ENCODE peak calls at places on chromosomes 2 and 18, in four cellular contexts. A is CD8-positive, alpha-beta memory T cell; M is mesenchymal stem cell; U is sigmoid colon. K is an unnamed sample.
A peak's percentile ranks its signal among the peaks of the same experiment; 100 is the strongest.

GRCh38 chr2:79292231-79292785 is 132.8 kb upstream of the REG3A start:
- DNase-seq in M (no peak), U (no peak), A (no peak), K (no peak)

GRCh38 chr2:46163804-46164569 is 133.2 kb upstream of the EPAS1 start:
- DNase-seq in U (no peak), A (no peak), M (peak; percentile 44), K (peak; percentile 30)

GRCh38 chr2:242053921-242054320 is 184.4 kb downstream of the RTP5 start:
- DNase-seq in U (peak; percentile 33), A (no peak), M (no peak), K (no peak)

GRCh38 chr2:21836766-21837543 is 713.2 kb downstream of the TDRD15 start:
- DNase-seq in M (peak; percentile 81), A (no peak), U (no peak), K (peak; percentile 38)

GRCh38 chr2:238848941-238849853 is 1.3 kb downstream of the TWIST2 start:
- DNase-seq in A (no peak), U (no peak), M (peak; percentile 57), K (peak; percentile 26)

GRCh38 chr2:231666171-231667095 is 41.9 kb upstream of the PTMA start:
- DNase-seq in U (peak; percentile 99), A (no peak), M (peak; percentile 96), K (peak; percentile 98)

GRCh38 chr2:207184348-207184747 is 18.6 kb upstream of the KLF7 start:
- DNase-seq in A (no peak), M (peak; percentile 23), U (no peak), K (peak; percentile 48)

GRCh38 chr18:29608982-29609381 is 1432.1 kb upstream of the CDH2 start:
- DNase-seq in U (no peak), M (no peak), A (no peak), K (no peak)

GRCh38 chr2:35973132-35973736 is 382.3 kb upstream of the CRIM1 start:
- DNase-seq in U (no peak), A (no peak), M (peak; percentile 24), K (no peak)

GRCh38 chr18:57950542-57950941 is 93.5 kb upstream of the NEDD4L start:
- DNase-seq in M (no peak), U (no peak), A (no peak), K (no peak)

GRCh38 chr18:50126466-50126865 is 68.5 kb downstream of the MYO5B start:
- DNase-seq in M (no peak), A (no peak), U (no peak), K (peak; percentile 24)

GRCh38 chr2:111200333-111200879 is 79.7 kb downstream of the BCL2L11 start:
- DNase-seq in A (no peak), M (no peak), U (no peak), K (no peak)

GRCh38 chr2:216078776-216079175 is 2.8 kb downstream of the PECR start:
- DNase-seq in A (no peak), M (no peak), U (no peak), K (no peak)

GRCh38 chr2:111194835-111195621 is 74.3 kb downstream of the BCL2L11 start:
- DNase-seq in U (no peak), M (no peak), A (no peak), K (no peak)

GRCh38 chr2:74146929-74147728 is 583 bp downstream of the BOLA3 start:
- DNase-seq in U (no peak), A (no peak), M (peak; percentile 49), K (peak; percentile 27)

GRCh38 chr2:219179601-219180465 is 1.8 kb downstream of the RETREG2 start:
- DNase-seq in U (peak; percentile 56), A (no peak), M (no peak), K (no peak)
- H3K4me3 ChIP-seq in U (no peak overlapping the region), A (no peak overlapping the region), M (peak overlapping the region; percentile 99), K (no peak overlapping the region)

GRCh38 chr18:79548077-79548450 is 131.5 kb upstream of the CTDP1 start:
- DNase-seq in A (no peak), M (no peak), U (peak; percentile 57), K (no peak)
- H3K27me3 ChIP-seq in A (no peaks in the 10 kb centered on the region), M (peaks cover 49% of the 10 kb centered on the region), U (peaks cover 5% of the 10 kb centered on the region), K (no peaks in the 10 kb centered on the region)

DNA sequence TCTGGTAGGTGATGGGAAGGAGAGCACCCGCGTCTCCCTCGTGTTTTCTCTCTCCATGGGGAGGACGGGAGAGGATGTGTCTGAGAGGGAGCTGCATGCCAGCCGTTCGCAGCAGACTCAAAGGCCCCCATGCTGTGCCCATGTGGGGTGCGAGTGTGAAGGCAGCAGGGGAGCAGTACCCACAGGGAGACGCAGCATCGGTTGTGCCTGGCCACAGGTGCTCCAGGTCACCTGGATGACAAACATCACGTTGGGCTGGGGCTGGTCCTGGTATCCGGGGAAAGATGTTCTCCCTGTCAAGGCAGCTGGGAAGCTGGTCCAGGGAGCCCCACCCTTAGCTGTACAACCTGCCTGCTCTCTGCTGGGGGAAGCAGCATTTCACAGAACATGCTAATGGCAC is 119.5 kb upstream of the SALL3 start:
- DNase-seq in U (no peak), A (no peak), M (no peak), K (no peak)
- H3K9me3 ChIP-seq in U (no peaks in the 10 kb centered on the region), A (no peaks in the 10 kb centered on the region), M (peaks cover 5% of the 10 kb centered on the region), K (no peaks in the 10 kb centered on the region)

GRCh38 chr2:11186145-11186544 is 30.9 kb downstream of the SLC66A3 start:
- DNase-seq in U (no peak), A (no peak), M (no peak), K (no peak)
- H3K4me3 ChIP-seq in U (no peak overlapping the region), A (no peak overlapping the region), M (no peak overlapping the region), K (no peak overlapping the region)

DNA sequence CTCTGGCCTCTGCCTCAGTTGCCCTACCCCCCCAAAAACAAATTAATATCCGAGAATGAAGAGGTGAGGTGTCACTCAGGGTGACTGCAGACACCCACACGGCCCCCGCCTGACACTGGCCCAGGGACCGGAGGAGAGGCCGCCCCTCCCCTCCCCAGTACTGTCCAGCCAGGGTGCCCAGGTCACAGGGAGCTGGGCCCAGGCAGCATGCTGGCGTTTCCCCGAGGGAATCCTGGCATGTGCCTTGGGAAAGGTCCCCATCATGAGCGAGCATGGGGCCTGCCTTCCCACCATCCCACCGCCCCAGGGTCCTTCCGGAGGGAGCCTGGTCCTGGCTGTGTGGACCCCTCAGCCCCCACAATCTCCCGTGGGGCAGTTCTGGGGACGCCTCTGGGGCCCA is 3.0 kb downstream of the MAB21L4 start:
- DNase-seq in A (no peak), U (no peak), M (no peak), K (no peak)
- H3K27me3 ChIP-seq in A (no peaks in the 10 kb centered on the region), U (no peaks in the 10 kb centered on the region), M (peaks cover 13% of the 10 kb centered on the region), K (no peaks in the 10 kb centered on the region)

DNA sequence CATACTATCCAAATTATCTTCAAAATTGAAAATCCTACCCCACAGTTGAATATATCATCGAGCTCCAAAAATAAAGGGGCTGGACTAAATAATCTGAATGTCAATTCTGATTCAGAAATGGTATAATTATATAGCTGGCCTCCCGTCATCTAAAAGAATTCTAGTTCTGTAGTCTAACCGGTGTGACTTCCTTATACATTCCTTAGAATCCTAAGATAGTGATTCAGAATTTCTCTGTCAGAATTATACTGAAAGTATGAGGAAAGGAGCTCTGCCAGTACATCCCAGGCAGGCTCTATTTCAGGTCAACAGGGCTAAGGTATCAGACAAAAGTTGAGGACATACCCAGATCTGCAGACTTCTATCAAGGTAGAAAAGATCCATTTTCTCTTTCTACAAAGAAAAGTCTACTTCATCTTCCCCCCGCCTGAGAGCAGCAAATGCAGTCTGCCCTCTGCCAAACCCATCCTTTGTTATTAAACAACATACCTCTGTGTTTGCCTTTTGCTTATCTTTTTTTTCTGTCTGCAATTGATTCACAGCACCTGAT is 128.5 kb downstream of the METTL4 start:
- DNase-seq in U (no peak), A (no peak), M (no peak), K (no peak)
- H3K9me3 ChIP-seq in U (no peaks in the 10 kb centered on the region), A (no peaks in the 10 kb centered on the region), M (peaks cover 8% of the 10 kb centered on the region), K (peaks cover 2% of the 10 kb centered on the region)

DNA sequence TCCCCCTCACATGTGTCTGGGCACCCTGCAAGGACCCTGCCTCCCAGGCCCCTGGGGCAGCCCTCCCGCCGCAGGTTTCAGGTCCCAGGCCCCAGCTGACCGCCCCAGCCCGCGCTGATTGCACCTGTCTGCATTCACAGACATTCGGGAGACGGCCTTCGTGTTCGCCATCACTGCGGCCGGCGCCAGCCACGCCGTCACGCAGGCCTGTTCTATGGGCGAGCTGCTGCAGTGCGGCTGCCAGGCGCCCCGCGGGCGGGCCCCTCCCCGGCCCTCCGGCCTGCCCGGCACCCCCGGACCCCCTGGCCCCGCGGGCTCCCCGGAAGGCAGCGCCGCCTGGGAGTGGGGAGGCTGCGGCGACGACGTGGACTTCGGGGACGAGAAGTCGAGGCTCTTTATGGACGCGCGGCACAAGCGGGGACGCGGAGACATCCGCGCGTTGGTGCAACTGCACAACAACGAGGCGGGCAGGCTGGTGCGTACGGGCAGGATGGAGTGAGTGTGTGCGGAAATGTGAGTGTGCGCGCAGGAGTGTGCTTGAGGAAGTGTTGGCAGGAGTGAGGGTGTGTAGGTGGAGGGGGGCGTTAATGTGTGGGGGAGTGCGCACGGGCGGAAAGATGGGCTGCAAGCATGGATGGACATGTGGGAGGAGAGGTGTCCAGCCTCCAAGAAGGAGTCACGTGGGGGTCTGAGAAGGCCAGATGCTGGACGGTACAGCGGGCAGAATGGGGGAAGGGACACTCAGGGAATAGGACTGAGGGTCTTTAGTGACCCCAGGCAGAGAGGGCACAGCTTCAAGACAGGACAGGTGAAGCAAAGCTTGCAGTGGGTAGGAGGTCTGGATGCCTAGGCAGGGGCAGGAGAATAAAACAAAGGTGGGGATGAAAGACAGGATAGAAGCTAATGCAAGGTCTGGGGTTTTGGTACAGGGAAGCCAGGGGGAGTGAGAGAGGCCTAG is 9.0 kb upstream of the WNT10A start:
- DNase-seq in M (no peak), A (no peak), U (no peak), K (no peak)
- H3K4me3 ChIP-seq in M (no peak overlapping the region), A (peak overlapping the region; percentile 20), U (peak overlapping the region; percentile 28), K (no peak overlapping the region)

DNA sequence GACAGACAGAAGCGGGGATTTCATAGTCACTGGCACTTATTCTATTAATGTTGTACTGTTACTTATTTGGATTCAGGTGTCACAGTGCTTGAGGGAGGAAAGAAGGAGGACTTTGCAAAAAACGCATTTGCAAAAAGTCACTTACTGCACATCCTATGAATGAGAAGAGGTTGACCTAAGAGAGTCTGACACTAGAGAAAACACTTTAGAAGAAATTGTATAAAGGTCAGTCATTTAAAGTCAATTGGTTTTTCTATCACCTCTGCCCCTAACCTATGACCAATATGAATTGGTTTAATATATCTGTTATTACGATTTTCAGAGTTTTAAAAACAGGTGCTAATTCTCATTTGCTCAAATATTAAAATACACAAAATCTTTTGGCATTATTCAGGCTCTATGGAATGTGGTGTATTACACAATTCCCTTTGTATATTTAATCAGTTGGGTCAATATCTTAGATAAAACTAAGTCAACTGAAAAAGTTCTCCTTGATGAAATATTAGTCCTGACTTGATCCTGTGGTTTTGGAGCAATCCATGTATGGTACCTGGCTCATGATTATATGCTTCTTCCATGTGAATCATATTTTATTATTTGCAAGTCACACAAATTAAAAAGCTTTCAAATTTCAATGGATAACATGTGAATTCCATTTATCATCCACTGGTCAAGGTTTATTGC is 157.4 kb downstream of the CDH2 start:
- DNase-seq in A (no peak), M (no peak), U (no peak), K (no peak)
- H3K27me3 ChIP-seq in A (no peaks in the 10 kb centered on the region), M (no peaks in the 10 kb centered on the region), U (no peaks in the 10 kb centered on the region), K (no peaks in the 10 kb centered on the region)